ENCODE peak calls at places on chromosomes 6 and 20, in four cellular contexts. K is astrocyte of the spinal cord, X is cardiac muscle cell, C is GM06990. Y is an unnamed sample.

GRCh38 chr6:149271348-149272340 is 45.9 kb upstream of the TAB2 start:
- DNase-seq in K (peak), C (peak), X (peak), Y (no peak)

GRCh38 chr6:163369122-163369521 is 45.4 kb upstream of the QKI start:
- DNase-seq in C (no peak), K (no peak), X (peak), Y (no peak)

GRCh38 chr6:116876635-116877611 is at the start of gene RFX6:
- DNase-seq in K (no peak), C (peak), X (no peak), Y (no peak)

GRCh38 chr20:63177134-63177784 is 38.7 kb downstream of the YTHDF1 start:
- DNase-seq in X (no peak), K (no peak), C (no peak), Y (no peak)

GRCh38 chr20:61500791-61501321 is 248.8 kb downstream of the CDH4 start:
- DNase-seq in K (no peak), X (peak), C (no peak), Y (no peak)

GRCh38 chr6:158039178-158039557 is 57.5 kb downstream of the SYNJ2 start:
- DNase-seq in X (no peak), C (no peak), K (peak), Y (no peak)

GRCh38 chr6:118298476-118298875 is 249.6 kb upstream of the PLN start:
- DNase-seq in X (no peak), K (no peak), C (no peak), Y (no peak)

GRCh38 chr20:24136659-24137246 is 148.2 kb upstream of the GGTLC1 start:
- DNase-seq in X (no peak), K (no peak), C (no peak), Y (no peak)

GRCh38 chr6:36920546-36920945 is 34.0 kb upstream of the PI16 start:
- DNase-seq in K (no peak), X (peak), C (no peak), Y (no peak)

GRCh38 chr6:150282806-150283205 is 86.0 kb upstream of the IYD start:
- DNase-seq in K (no peak), C (no peak), X (no peak), Y (no peak)

GRCh38 chr20:44963325-44964215 is 2.7 kb upstream of the STK4 start:
- DNase-seq in C (no peak), X (no peak), K (no peak), Y (no peak)

GRCh38 chr6:110528051-110528929 is 51.9 kb upstream of the SLC22A16 start:
- DNase-seq in C (peak), K (peak), X (peak), Y (peak)

GRCh38 chr6:45717027-45717426 is 298.6 kb downstream of the CLIC5 start:
- DNase-seq in C (no peak), K (no peak), X (no peak), Y (no peak)

GRCh38 chr20:43537921-43538854 is 20.6 kb upstream of the SGK2 start:
- DNase-seq in K (peak), C (no peak), X (peak), Y (no peak)

GRCh38 chr20:58890454-58891075 is 38.0 kb downstream of the GNAS start:
- DNase-seq in C (peak), K (peak), X (peak), Y (no peak)

GRCh38 chr6:111481836-111482235 is 1.2 kb downstream of the REV3L start:
- DNase-seq in C (no peak), X (no peak), K (no peak), Y (no peak)

GRCh38 chr6:21005816-21006553 is 471.7 kb downstream of the CDKAL1 start:
- DNase-seq in K (peak), X (peak), C (peak), Y (peak)

GRCh38 chr6:31353508-31353907 is 3.5 kb downstream of the HLA-B start:
- DNase-seq in X (no peak), C (peak), K (no peak), Y (no peak)

GRCh38 chr6:33882154-33882553 is 78.4 kb upstream of the MLN start:
- DNase-seq in X (peak), K (no peak), C (no peak), Y (no peak)

GRCh38 chr6:139373154-139373927 is 1.1 kb downstream of the CITED2 start:
- DNase-seq in K (peak), X (peak), C (peak), Y (no peak)

GRCh38 chr6:130787726-130788500 is 39.3 kb upstream of the SMLR1 start:
- DNase-seq in X (no peak), K (no peak), C (no peak), Y (no peak)

GRCh38 chr6:44493593-44493992 is 106.1 kb downstream of the CDC5L start:
- DNase-seq in C (no peak), X (no peak), K (peak), Y (no peak)

GRCh38 chr6:44493132-44493531 is 105.6 kb downstream of the CDC5L start:
- DNase-seq in C (no peak), X (no peak), K (no peak), Y (no peak)

GRCh38 chr6:44496705-44497369 is 109.3 kb downstream of the CDC5L start:
- DNase-seq in C (no peak), K (peak), X (no peak), Y (no peak)

GRCh38 chr6:44495036-44495901 is 107.8 kb downstream of the CDC5L start:
- DNase-seq in X (no peak), K (peak), C (no peak), Y (no peak)

GRCh38 chr6:44494011-44494501 is 106.5 kb downstream of the CDC5L start:
- DNase-seq in X (peak), K (peak), C (no peak), Y (no peak)
- TF ChIP-seq CTCF in X (peak), K (peak), C (peak), Y (peak)

DNA sequence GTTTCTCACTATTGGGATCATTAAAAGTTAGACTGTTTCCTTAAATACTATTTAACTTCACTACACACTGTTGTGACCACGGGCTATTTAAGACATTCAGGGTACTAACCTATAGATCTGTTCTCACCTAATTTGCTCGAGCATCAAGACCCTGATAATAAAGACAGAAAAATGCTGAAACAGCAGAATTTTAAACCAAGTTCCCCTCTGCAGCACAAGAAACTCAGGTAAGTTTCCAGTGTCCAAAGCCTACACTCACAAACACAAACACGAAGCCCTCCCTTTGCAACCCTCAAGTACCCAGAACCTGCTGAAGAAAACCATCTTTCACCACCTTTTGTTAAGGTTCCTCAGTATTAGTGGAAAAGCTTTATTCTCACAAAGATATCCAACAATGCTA is 4.0 kb downstream of the SNX5 start:
- DNase-seq in K (no peak), C (no peak), X (no peak), Y (no peak)
- H3K4me3 ChIP-seq in K (no peak), C (peak), X (no peak), Y (no peak)

GRCh38 chr20:3228750-3229032 is 10.3 kb downstream of the SLC4A11 start:
- DNase-seq in C (no peak), K (no peak), X (no peak), Y (no peak)
- TF ChIP-seq CTCF in C (no peak), K (no peak), X (no peak), Y (no peak)

GRCh38 chr6:169621311-169621710 is 80.5 kb downstream of the WDR27 start:
- DNase-seq in X (no peak), K (no peak), C (no peak), Y (no peak)

GRCh38 chr6:169620171-169621125 is 81.4 kb downstream of the WDR27 start:
- DNase-seq in K (peak), C (no peak), X (peak), Y (no peak)

GRCh38 chr6:169617562-169617961 is 84.3 kb downstream of the WDR27 start:
- DNase-seq in C (no peak), K (no peak), X (no peak), Y (no peak)

GRCh38 chr6:169618526-169619490 is 83.0 kb downstream of the WDR27 start:
- DNase-seq in C (no peak), X (peak), K (peak), Y (peak)

GRCh38 chr6:169619650-169620049 is 82.2 kb downstream of the WDR27 start:
- DNase-seq in X (peak), K (no peak), C (no peak), Y (no peak)
- H3K4me3 ChIP-seq in X (no peak), K (no peak), C (no peak), Y (no peak)

DNA sequence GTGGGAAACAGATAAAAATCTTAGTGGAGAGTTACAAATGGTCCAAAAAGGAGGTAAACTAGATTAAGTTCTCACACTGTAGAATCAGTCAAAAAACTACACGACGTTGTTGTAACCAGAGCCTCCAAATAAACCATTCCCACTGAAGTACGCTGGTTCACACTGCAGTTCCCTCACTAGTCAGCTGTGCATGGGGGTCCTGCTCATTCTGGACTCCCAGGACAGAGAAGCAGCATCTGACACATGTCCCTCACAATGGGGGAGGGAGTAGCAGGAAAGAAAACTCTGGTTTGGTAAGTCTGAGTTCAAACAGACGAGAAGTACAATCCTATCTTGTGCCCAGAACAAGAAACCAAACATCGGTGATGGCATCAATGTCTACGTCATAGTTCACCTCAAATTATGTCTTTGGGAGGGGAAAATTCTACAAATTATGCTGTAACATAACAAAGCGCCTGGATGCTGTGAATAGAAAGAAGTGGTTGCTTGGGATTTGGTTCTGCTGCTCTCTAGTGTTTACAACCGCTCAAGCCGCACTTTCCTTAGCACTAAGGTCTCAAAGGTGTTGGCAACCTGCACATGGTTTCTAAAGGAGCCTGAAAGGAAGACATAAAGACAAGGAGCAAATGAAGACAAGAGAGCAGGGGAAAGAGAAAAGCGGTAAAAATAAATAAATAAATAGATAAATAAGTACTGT is 208.0 kb downstream of the GMDS start:
- DNase-seq in K (peak), X (peak), C (no peak), Y (no peak)
- TF ChIP-seq CTCF in K (peak), X (peak), C (no peak), Y (no peak)

DNA sequence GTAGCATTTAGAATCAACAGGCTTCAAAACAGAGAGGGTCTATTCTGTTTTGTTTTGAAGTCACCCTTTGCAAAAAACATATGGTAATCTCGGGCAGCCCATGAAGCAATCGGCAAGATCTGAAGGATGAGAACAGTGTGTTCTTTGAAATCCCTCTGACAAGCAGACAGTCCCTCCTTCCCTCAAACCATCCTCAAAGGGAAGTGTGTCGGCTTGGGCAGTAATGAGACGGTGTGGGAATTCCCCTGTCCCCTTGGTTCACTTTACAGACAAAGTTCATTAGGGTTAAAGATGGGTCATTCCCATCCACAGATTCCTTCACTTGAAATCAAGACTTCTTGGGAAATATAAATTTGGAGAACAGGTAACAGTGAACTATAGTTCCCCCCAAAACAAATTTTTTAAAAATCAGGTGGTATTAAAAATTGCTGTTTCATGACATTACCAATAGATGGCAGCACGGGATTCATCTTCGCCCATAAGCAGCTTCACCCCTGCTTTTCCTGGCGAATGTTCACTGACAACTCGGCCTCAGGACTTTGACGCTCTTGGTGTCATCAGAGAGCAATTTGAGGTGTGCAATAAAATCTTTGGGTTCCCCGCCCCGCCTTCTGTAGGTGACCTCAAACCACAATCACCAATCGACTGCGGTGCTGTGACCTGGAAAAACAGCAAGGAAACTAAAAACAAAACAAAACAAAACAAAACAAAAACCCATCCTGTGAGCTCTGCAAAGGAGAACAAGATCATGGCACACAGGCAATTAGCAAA is 159.3 kb upstream of the TNFAIP3 start:
- DNase-seq in X (peak), C (peak), K (peak), Y (no peak)
- H3K4me3 ChIP-seq in X (no peak), C (peak), K (no peak), Y (no peak)

Y was measured in AG04449.